ENCODE peak calls at places on chromosomes 5 and 9, in eight cellular contexts. S is endodermal cell, G is HFF-Myc, U is DND-41, E is keratinocyte, Y is MM.1S, K is esophagus squamous epithelium, F is tibial nerve. C is an unnamed sample.

GRCh38 chr5:171920765-171921391 is 85.6 kb downstream of the FBXW11 start:
- DNase-seq in S (no peak), G (no peak), U (no peak), E (no peak), Y (no peak), K (no peak), F (no peak), C (no peak)

GRCh38 chr5:15695171-15695676 is 195.2 kb downstream of the FBXL7 start:
- DNase-seq in S (peak), G (no peak), U (no peak), E (no peak), Y (no peak), K (no peak), F (no peak), C (no peak)

GRCh38 chr9:130604295-130604694 is 24.9 kb downstream of the FUBP3 start:
- DNase-seq in S (no peak), G (no peak), U (no peak), E (no peak), Y (no peak), K (no peak), F (no peak), C (no peak)

GRCh38 chr5:107364443-107365096 is 306.2 kb downstream of the EFNA5 start:
- DNase-seq in S (no peak), G (no peak), U (no peak), E (no peak), Y (no peak), K (no peak), F (no peak), C (no peak)

GRCh38 chr5:93572101-93572772 is 8.8 kb downstream of the NR2F1-AS1 start:
- DNase-seq in S (peak), G (no peak), U (no peak), E (no peak), Y (no peak), K (no peak), F (no peak), C (no peak)

GRCh38 chr5:118614701-118615475 is 373.5 kb downstream of the DTWD2 start:
- DNase-seq in S (no peak), G (no peak), U (no peak), E (no peak), Y (no peak), K (no peak), F (no peak), C (no peak)

GRCh38 chr9:34430843-34431437 is 27.4 kb downstream of the FAM219A start:
- DNase-seq in S (peak), G (no peak), U (peak), E (peak), Y (peak), K (no peak), F (peak), C (peak)

GRCh38 chr9:130998596-130999264 is 10.2 kb upstream of the LAMC3 start:
- DNase-seq in S (no peak), G (no peak), U (no peak), E (no peak), Y (no peak), K (no peak), F (no peak), C (no peak)

GRCh38 chr5:169805527-169805934 is 168.5 kb downstream of the DOCK2 start:
- DNase-seq in S (peak), G (no peak), U (peak), E (no peak), Y (no peak), K (no peak), F (no peak), C (no peak)

GRCh38 chr9:89778100-89779085 is 173.6 kb downstream of the GADD45G start:
- DNase-seq in S (peak), G (no peak), U (no peak), E (no peak), Y (no peak), K (no peak), F (no peak), C (no peak)

DNA sequence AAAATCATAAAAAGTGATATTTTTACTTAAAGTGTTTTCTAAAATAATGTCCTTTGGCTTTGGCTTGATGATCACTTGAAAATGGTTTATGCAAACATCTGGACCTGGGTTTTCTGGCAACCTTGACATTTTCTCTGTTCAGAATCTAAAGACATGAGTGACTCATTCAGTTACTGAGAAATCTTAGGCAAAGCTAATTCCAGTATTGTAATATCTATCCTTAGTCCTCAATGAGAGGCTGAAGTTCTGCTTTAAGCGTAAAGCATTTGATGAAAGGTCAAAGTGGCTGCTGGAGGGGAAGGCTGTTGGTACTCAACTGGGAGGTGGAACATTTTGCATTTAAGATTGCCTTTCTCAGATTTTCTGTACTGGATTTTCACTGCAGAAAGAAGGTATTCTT is 2.3 kb downstream of the MAN2A1 start:
- DNase-seq in S (no peak), G (no peak), U (no peak), E (no peak), Y (peak), K (no peak), F (no peak), C (no peak)
- H3K4me3 ChIP-seq in S (peak), G (peak), U (peak), E (peak), Y (peak), K (peak), F (peak), C (no peak)

GRCh38 chr9:27572036-27572435 is 1.2 kb downstream of the C9orf72 start:
- DNase-seq in S (no peak), G (no peak), U (no peak), E (no peak), Y (no peak), K (no peak), F (no peak), C (no peak)
- H3K4me3 ChIP-seq in S (peak), G (peak), U (no peak), E (no peak), Y (no peak), K (peak), F (no peak), C (no peak)

GRCh38 chr9:107005201-107005600 is 142.2 kb downstream of the ZNF462 start:
- DNase-seq in S (no peak), G (no peak), U (no peak), E (no peak), Y (no peak), K (no peak), F (no peak), C (no peak)

GRCh38 chr9:107007981-107008380 is 145.0 kb downstream of the ZNF462 start:
- DNase-seq in S (no peak), G (no peak), U (no peak), E (no peak), Y (no peak), K (no peak), F (no peak), C (no peak)

GRCh38 chr9:107008447-107008846 is 145.5 kb downstream of the ZNF462 start:
- DNase-seq in S (no peak), G (no peak), U (no peak), E (no peak), Y (no peak), K (no peak), F (no peak), C (no peak)

DNA sequence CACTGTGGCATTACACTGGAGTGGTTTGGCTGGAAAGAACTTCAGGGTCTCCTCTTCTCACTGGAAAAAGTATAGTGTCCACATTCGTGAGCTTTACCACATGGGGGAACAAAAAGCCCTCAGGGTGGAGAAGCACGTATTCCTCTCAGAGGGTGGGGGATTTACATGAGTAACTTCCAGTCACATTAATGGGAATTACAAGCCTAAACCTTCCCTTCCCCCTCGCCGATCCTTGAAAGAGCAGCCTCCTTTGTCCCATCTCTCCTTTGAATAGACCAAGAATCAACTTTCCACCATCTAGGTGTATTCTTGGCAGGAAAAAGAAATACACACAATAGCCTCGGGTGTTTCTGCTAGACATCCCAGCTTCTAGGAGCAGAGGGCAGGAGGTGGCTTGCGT is 144.4 kb downstream of the ZNF462 start:
- DNase-seq in S (no peak), G (no peak), U (no peak), E (no peak), Y (no peak), K (no peak), F (no peak), C (no peak)
- H3K4me3 ChIP-seq in S (no peak), G (no peak), U (no peak), E (no peak), Y (no peak), K (no peak), F (no peak), C (no peak)

GRCh38 chr9:113594484-113595299 is 131.2 kb downstream of the RGS3 start:
- DNase-seq in S (no peak), G (no peak), U (no peak), E (no peak), Y (no peak), K (no peak), F (no peak), C (no peak)
- H3K4me3 ChIP-seq in S (peak), G (peak), U (no peak), E (peak), Y (no peak), K (peak), F (peak), C (no peak)

GRCh38 chr9:33228606-33229005 is 11.4 kb upstream of the SPINK4 start:
- DNase-seq in S (no peak), G (no peak), U (no peak), E (no peak), Y (no peak), K (no peak), F (no peak), C (no peak)
- H3K4me3 ChIP-seq in S (no peak), G (no peak), U (no peak), E (no peak), Y (no peak), K (no peak), F (no peak), C (no peak)

GRCh38 chr9:124662561-124662960 is 108.5 kb downstream of the NR6A1 start:
- DNase-seq in S (no peak), G (no peak), U (no peak), E (no peak), Y (no peak), K (no peak), F (no peak), C (no peak)

GRCh38 chr9:124666642-124667041 is 104.5 kb downstream of the NR6A1 start:
- DNase-seq in S (no peak), G (no peak), U (no peak), E (no peak), Y (no peak), K (no peak), F (no peak), C (no peak)

GRCh38 chr9:124663046-124663961 is 107.8 kb downstream of the NR6A1 start:
- DNase-seq in S (no peak), G (no peak), U (no peak), E (no peak), Y (no peak), K (no peak), F (no peak), C (no peak)

GRCh38 chr9:124665391-124666058 is 105.6 kb downstream of the NR6A1 start:
- DNase-seq in S (no peak), G (peak), U (no peak), E (peak), Y (no peak), K (no peak), F (no peak), C (no peak)

GRCh38 chr9:124664143-124664542 is 107.0 kb downstream of the NR6A1 start:
- DNase-seq in S (no peak), G (no peak), U (no peak), E (no peak), Y (no peak), K (no peak), F (no peak), C (no peak)
- H3K4me3 ChIP-seq in S (no peak), G (no peak), U (no peak), E (no peak), Y (no peak), K (no peak), F (no peak), C (no peak)

GRCh38 chr5:135399838-135400542 is 959 bp upstream of the MACROH2A1 start:
- DNase-seq in S (peak), G (no peak), U (peak), E (no peak), Y (no peak), K (no peak), F (no peak), C (no peak)

GRCh38 chr5:135405082-135405481 is 6.1 kb upstream of the MACROH2A1 start:
- DNase-seq in S (no peak), G (no peak), U (no peak), E (no peak), Y (no peak), K (no peak), F (no peak), C (no peak)

GRCh38 chr5:135398160-135398854 is 724 bp downstream of the MACROH2A1 start:
- DNase-seq in S (peak), G (no peak), U (peak), E (no peak), Y (peak), K (no peak), F (no peak), C (no peak)

GRCh38 chr5:135398855-135399837 is at the start of gene MACROH2A1:
- DNase-seq in S (peak), G (no peak), U (peak), E (no peak), Y (peak), K (peak), F (peak), C (no peak)

DNA sequence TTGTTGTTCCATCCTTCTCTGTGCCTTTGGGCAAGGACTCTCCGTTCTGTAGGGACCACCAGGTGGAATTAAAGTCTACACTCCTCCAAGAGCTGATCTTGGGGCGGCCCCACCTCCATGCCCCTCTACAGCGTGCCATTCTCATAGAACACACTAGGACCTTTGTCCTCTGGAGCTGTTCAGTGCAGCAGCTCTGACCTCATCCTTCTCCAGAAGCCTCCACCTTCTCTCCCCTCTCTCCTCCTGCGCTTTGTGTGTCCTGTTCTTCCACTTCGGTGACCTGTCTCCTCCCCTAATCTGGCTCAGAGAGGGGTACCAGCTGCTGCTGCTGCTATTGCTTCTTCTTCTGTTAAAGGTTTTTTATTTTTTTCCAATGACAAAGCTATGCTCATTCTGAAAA is 1.8 kb upstream of the MACROH2A1 start:
- DNase-seq in S (peak), G (no peak), U (no peak), E (no peak), Y (no peak), K (no peak), F (no peak), C (no peak)
- H3K4me3 ChIP-seq in S (peak), G (no peak), U (no peak), E (no peak), Y (no peak), K (no peak), F (no peak), C (no peak)

GRCh38 chr9:36163840-36164175 is 5.4 kb upstream of the CCIN start:
- DNase-seq in S (peak), G (no peak), U (no peak), E (no peak), Y (no peak), K (no peak), F (no peak), C (no peak)
- H3K4me3 ChIP-seq in S (no peak), G (no peak), U (no peak), E (no peak), Y (no peak), K (no peak), F (no peak), C (no peak)

GRCh38 chr5:6948562-6948961 is 235.3 kb downstream of the TENT4A start:
- DNase-seq in S (no peak), G (no peak), U (no peak), E (no peak), Y (no peak), K (no peak), F (no peak), C (no peak)
- H3K4me3 ChIP-seq in S (no peak), G (no peak), U (no peak), E (no peak), Y (no peak), K (no peak), F (no peak), C (no peak)